ENCODE peak calls at places on chromosomes 16 and 17, in eight cellular contexts. One of them, this sample, is unnamed.

GRCh38 chr16:83802135-83802534 is 5.6 kb upstream of the HSBP1 start:
- DNase-seq in activated T-cell treated with anti-CD3 and anti-CD28 coated beads for 24 hours: no peak
- DNase-seq in T-helper 9 cell: no peak
- DNase-seq in GDM1: no peak
- DNase-seq in HFF-Myc: peak
- DNase-seq in NCI-H2081 treated with DMSO at 0.1 percent for 48 hours: no peak
- DNase-seq in hippocampal formation: no peak
- DNase-seq in NCI-H510A: no peak
- DNase-seq in this sample: no peak

GRCh38 chr17:2926019-2926650 is 129.9 kb downstream of the RAP1GAP2 start:
- DNase-seq in NCI-H510A: no peak
- DNase-seq in activated T-cell treated with anti-CD3 and anti-CD28 coated beads for 24 hours: no peak
- DNase-seq in GDM1: peak
- DNase-seq in NCI-H2081 treated with DMSO at 0.1 percent for 48 hours: no peak
- DNase-seq in HFF-Myc: no peak
- DNase-seq in hippocampal formation: no peak
- DNase-seq in T-helper 9 cell: no peak
- DNase-seq in this sample: no peak

GRCh38 chr16:76277099-76278030 is at the start of gene CNTNAP4:
- DNase-seq in hippocampal formation: peak
- DNase-seq in activated T-cell treated with anti-CD3 and anti-CD28 coated beads for 24 hours: no peak
- DNase-seq in NCI-H510A: no peak
- DNase-seq in T-helper 9 cell: no peak
- DNase-seq in GDM1: no peak
- DNase-seq in HFF-Myc: no peak
- DNase-seq in NCI-H2081 treated with DMSO at 0.1 percent for 48 hours: no peak
- DNase-seq in this sample: no peak

GRCh38 chr17:57114085-57114673 is 29.1 kb downstream of the AKAP1 start:
- DNase-seq in NCI-H510A: no peak
- DNase-seq in T-helper 9 cell: peak
- DNase-seq in HFF-Myc: no peak
- DNase-seq in activated T-cell treated with anti-CD3 and anti-CD28 coated beads for 24 hours: peak
- DNase-seq in NCI-H2081 treated with DMSO at 0.1 percent for 48 hours: no peak
- DNase-seq in GDM1: no peak
- DNase-seq in hippocampal formation: no peak
- DNase-seq in this sample: no peak

GRCh38 chr16:24800586-24800985 is 45.2 kb upstream of the SLC5A11 start:
- DNase-seq in activated T-cell treated with anti-CD3 and anti-CD28 coated beads for 24 hours: no peak
- DNase-seq in NCI-H2081 treated with DMSO at 0.1 percent for 48 hours: no peak
- DNase-seq in GDM1: no peak
- DNase-seq in HFF-Myc: no peak
- DNase-seq in T-helper 9 cell: no peak
- DNase-seq in hippocampal formation: no peak
- DNase-seq in NCI-H510A: no peak
- DNase-seq in this sample: no peak

GRCh38 chr17:55433629-55434422 is 12.2 kb upstream of the MMD start:
- DNase-seq in NCI-H2081 treated with DMSO at 0.1 percent for 48 hours: no peak
- DNase-seq in hippocampal formation: no peak
- DNase-seq in GDM1: no peak
- DNase-seq in HFF-Myc: peak
- DNase-seq in NCI-H510A: no peak
- DNase-seq in T-helper 9 cell: no peak
- DNase-seq in activated T-cell treated with anti-CD3 and anti-CD28 coated beads for 24 hours: no peak
- DNase-seq in this sample: no peak

GRCh38 chr16:12177643-12178042 is 201.1 kb downstream of the SNX29 start:
- DNase-seq in T-helper 9 cell: no peak
- DNase-seq in hippocampal formation: no peak
- DNase-seq in GDM1: no peak
- DNase-seq in activated T-cell treated with anti-CD3 and anti-CD28 coated beads for 24 hours: no peak
- DNase-seq in NCI-H510A: no peak
- DNase-seq in HFF-Myc: no peak
- DNase-seq in NCI-H2081 treated with DMSO at 0.1 percent for 48 hours: no peak
- DNase-seq in this sample: no peak

GRCh38 chr17:68198931-68199836 is 48.7 kb upstream of the AMZ2 start:
- DNase-seq in GDM1: no peak
- DNase-seq in NCI-H510A: peak
- DNase-seq in T-helper 9 cell: peak
- DNase-seq in hippocampal formation: no peak
- DNase-seq in NCI-H2081 treated with DMSO at 0.1 percent for 48 hours: no peak
- DNase-seq in HFF-Myc: no peak
- DNase-seq in activated T-cell treated with anti-CD3 and anti-CD28 coated beads for 24 hours: no peak
- DNase-seq in this sample: no peak

GRCh38 chr17:77100009-77100408 is 40.8 kb upstream of the SEC14L1 start:
- DNase-seq in activated T-cell treated with anti-CD3 and anti-CD28 coated beads for 24 hours: no peak
- DNase-seq in HFF-Myc: no peak
- DNase-seq in NCI-H510A: no peak
- DNase-seq in NCI-H2081 treated with DMSO at 0.1 percent for 48 hours: no peak
- DNase-seq in hippocampal formation: no peak
- DNase-seq in T-helper 9 cell: no peak
- DNase-seq in GDM1: no peak
- DNase-seq in this sample: no peak

GRCh38 chr16:51994597-51994996 is 552.3 kb downstream of the TOX3 start:
- DNase-seq in T-helper 9 cell: no peak
- DNase-seq in NCI-H2081 treated with DMSO at 0.1 percent for 48 hours: peak
- DNase-seq in HFF-Myc: no peak
- DNase-seq in hippocampal formation: no peak
- DNase-seq in GDM1: no peak
- DNase-seq in NCI-H510A: peak
- DNase-seq in activated T-cell treated with anti-CD3 and anti-CD28 coated beads for 24 hours: no peak
- DNase-seq in this sample: no peak

GRCh38 chr17:2174471-2175293 is 119.8 kb downstream of the HIC1 start:
- DNase-seq in NCI-H2081 treated with DMSO at 0.1 percent for 48 hours: no peak
- DNase-seq in T-helper 9 cell: no peak
- DNase-seq in HFF-Myc: no peak
- DNase-seq in activated T-cell treated with anti-CD3 and anti-CD28 coated beads for 24 hours: no peak
- DNase-seq in hippocampal formation: no peak
- DNase-seq in NCI-H510A: peak
- DNase-seq in GDM1: no peak
- DNase-seq in this sample: peak

GRCh38 chr17:74181341-74181740 is 22.1 kb upstream of the RPL38 start:
- DNase-seq in hippocampal formation: no peak
- DNase-seq in T-helper 9 cell: no peak
- DNase-seq in NCI-H510A: no peak
- DNase-seq in activated T-cell treated with anti-CD3 and anti-CD28 coated beads for 24 hours: no peak
- DNase-seq in NCI-H2081 treated with DMSO at 0.1 percent for 48 hours: no peak
- DNase-seq in HFF-Myc: no peak
- DNase-seq in GDM1: no peak
- DNase-seq in this sample: no peak

GRCh38 chr17:44216674-44217073 is 2.8 kb downstream of the UBTF start:
- DNase-seq in NCI-H2081 treated with DMSO at 0.1 percent for 48 hours: no peak
- DNase-seq in NCI-H510A: no peak
- DNase-seq in hippocampal formation: no peak
- DNase-seq in HFF-Myc: no peak
- DNase-seq in T-helper 9 cell: no peak
- DNase-seq in GDM1: no peak
- DNase-seq in activated T-cell treated with anti-CD3 and anti-CD28 coated beads for 24 hours: no peak
- DNase-seq in this sample: no peak

GRCh38 chr17:58755269-58755576 is 431 bp upstream of the PPM1E start:
- DNase-seq in T-helper 9 cell: no peak
- DNase-seq in hippocampal formation: no peak
- DNase-seq in HFF-Myc: no peak
- DNase-seq in GDM1: no peak
- DNase-seq in activated T-cell treated with anti-CD3 and anti-CD28 coated beads for 24 hours: no peak
- DNase-seq in NCI-H2081 treated with DMSO at 0.1 percent for 48 hours: no peak
- DNase-seq in NCI-H510A: no peak
- DNase-seq in this sample: no peak